ENCODE peak calls at places on chromosome 22, in seven cellular contexts. G, U, Z, A, B, J and P are unnamed samples.

GRCh38 chr22:19715286-19715939 is 1.1 kb downstream of the SEPTIN5 start:
- DNase-seq in G (no peak), U (no peak), Z (no peak), A (no peak), B (no peak), J (no peak), P (no peak)

GRCh38 chr22:36258750-36259619 is 6.1 kb downstream of the APOL1 start:
- DNase-seq in G (no peak), U (no peak), Z (peak; percentile 47), A (no peak), B (peak; percentile 77), J (peak; percentile 60), P (no peak)

GRCh38 chr22:25048659-25049657 is 96.4 kb downstream of the KIAA1671 start:
- DNase-seq in G (peak; percentile 83), U (peak; percentile 50), Z (peak; percentile 78), A (peak; percentile 45), B (peak; percentile 71), J (peak; percentile 63), P (no peak)

GRCh38 chr22:45483918-45484499 is 18.7 kb upstream of the FBLN1 start:
- DNase-seq in G (no peak), U (peak; percentile 96), Z (no peak), A (no peak), B (no peak), J (no peak), P (no peak)

GRCh38 chr22:28761449-28761755 is 11.1 kb upstream of the CCDC117 start:
- DNase-seq in G (no peak), U (no peak), Z (no peak), A (no peak), B (no peak), J (no peak), P (no peak)

GRCh38 chr22:42930810-42931420 is 73.8 kb upstream of the ARFGAP3 start:
- DNase-seq in G (peak; percentile 67), U (peak; percentile 47), Z (no peak), A (peak; percentile 67), B (no peak), J (peak; percentile 32), P (no peak)

GRCh38 chr22:44270556-44270880 is 42.2 kb downstream of the SHISAL1 start:
- DNase-seq in G (no peak), U (no peak), Z (no peak), A (no peak), B (no peak), J (no peak), P (no peak)

GRCh38 chr22:20131856-20132685 is 467 bp downstream of the ZDHHC8 start:
- DNase-seq in G (peak; percentile 24), U (no peak), Z (peak; percentile 31), A (no peak), B (peak; percentile 22), J (no peak), P (no peak)

GRCh38 chr22:42116848-42117424 is 13.7 kb downstream of the CYP2D6 start:
- DNase-seq in G (no peak), U (no peak), Z (peak; percentile 40), A (no peak), B (peak; percentile 29), J (no peak), P (no peak)

GRCh38 chr22:25027959-25028840 is 75.7 kb downstream of the KIAA1671 start:
- DNase-seq in G (peak; percentile 38), U (no peak), Z (peak; percentile 52), A (no peak), B (peak; percentile 49), J (peak; percentile 31), P (peak; percentile 45)

GRCh38 chr22:36056980-36057379 is 28.4 kb upstream of the RBFOX2 start:
- DNase-seq in G (no peak), U (peak; percentile 69), Z (no peak), A (peak; percentile 51), B (no peak), J (no peak), P (no peak)

GRCh38 chr22:39634530-39635399 is 64.2 kb downstream of the CACNA1I start:
- DNase-seq in G (peak; percentile 90), U (peak; percentile 99), Z (peak; percentile 49), A (peak; percentile 90), B (peak; percentile 83), J (peak; percentile 81), P (no peak)

GRCh38 chr22:42813501-42813900 is 43.6 kb downstream of the ARFGAP3 start:
- DNase-seq in G (no peak), U (no peak), Z (no peak), A (no peak), B (no peak), J (no peak), P (no peak)

GRCh38 chr22:29621761-29622526 is 18.5 kb downstream of the NF2 start:
- DNase-seq in G (peak; percentile 60), U (peak; percentile 99), Z (no peak), A (peak; percentile 96), B (peak; percentile 78), J (peak; percentile 94), P (no peak)

GRCh38 chr22:20843501-20843900 is 15.1 kb downstream of the PI4KA start:
- DNase-seq in G (no peak), U (peak; percentile 74), Z (no peak), A (peak; percentile 8), B (no peak), J (no peak), P (no peak)

GRCh38 chr22:25202290-25202921 is 2.7 kb downstream of the CRYBB3 start:
- DNase-seq in G (peak; percentile 78), U (peak; percentile 51), Z (peak; percentile 57), A (peak; percentile 33), B (peak; percentile 69), J (peak; percentile 61), P (no peak)

GRCh38 chr22:25081409-25081824 is 118.2 kb upstream of the CRYBB3 start:
- DNase-seq in G (peak; percentile 75), U (no peak), Z (peak; percentile 41), A (peak; percentile 14), B (peak; percentile 47), J (no peak), P (no peak)

GRCh38 chr22:33923033-33923432 is 2.8 kb upstream of the LARGE1 start:
- DNase-seq in G (no peak), U (no peak), Z (no peak), A (no peak), B (no peak), J (peak; percentile 35), P (no peak)

GRCh38 chr22:43812149-43812842 is at the start of gene EFCAB6:
- DNase-seq in G (peak; percentile 94), U (peak; percentile 82), Z (peak; percentile 95), A (peak; percentile 87), B (peak; percentile 96), J (peak; percentile 93), P (peak; percentile 94)

GRCh38 chr22:50455201-50455600 is 19.6 kb downstream of the SBF1 start:
- DNase-seq in G (no peak), U (no peak), Z (no peak), A (no peak), B (no peak), J (no peak), P (no peak)

GRCh38 chr22:50459016-50459415 is 15.8 kb downstream of the SBF1 start:
- DNase-seq in G (no peak), U (no peak), Z (no peak), A (no peak), B (no peak), J (no peak), P (no peak)

GRCh38 chr22:50454556-50455075 is 20.2 kb downstream of the SBF1 start:
- DNase-seq in G (no peak), U (no peak), Z (no peak), A (no peak), B (no peak), J (no peak), P (no peak)

GRCh38 chr22:50456026-50456425 is 18.8 kb downstream of the SBF1 start:
- DNase-seq in G (no peak), U (no peak), Z (no peak), A (no peak), B (no peak), J (no peak), P (no peak)

DNA sequence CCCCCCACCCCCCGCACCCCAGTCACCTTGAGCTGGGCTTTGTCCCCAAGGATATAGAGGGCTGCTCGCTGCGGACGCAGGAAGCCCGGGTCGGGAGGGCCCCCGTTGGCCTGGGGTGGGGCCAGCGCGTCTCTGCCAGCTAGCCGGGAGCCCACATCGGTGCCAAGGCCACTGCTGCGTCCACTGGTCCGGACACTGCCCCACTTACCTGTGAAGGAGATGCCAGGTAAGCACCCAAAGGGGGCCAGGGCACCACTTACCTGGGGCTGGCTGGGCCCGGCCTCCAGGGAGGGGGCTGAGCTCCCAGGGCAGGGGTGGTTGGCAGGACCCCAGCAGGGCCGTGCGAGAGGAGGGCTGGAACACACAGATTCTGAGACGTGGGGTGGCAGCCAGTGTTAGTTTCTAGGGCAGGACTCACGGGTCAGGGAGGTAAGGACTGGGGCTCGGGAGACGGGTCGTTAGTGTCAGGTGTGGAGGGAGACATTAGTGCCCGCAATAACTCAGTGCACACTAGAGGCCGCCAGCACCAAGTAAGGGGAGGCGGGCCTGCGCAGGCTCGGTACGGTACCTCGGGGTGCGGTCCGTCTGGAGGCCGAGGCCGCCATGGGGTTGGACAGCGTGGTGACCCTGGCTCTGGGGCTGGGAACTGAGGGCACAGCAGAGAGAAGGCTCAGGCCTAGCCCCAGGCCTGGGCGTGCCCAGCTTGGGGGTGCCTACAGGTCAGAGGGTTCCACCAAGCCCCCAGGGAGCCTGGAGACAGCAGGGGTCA is 18.2 kb downstream of the SBF1 start:
- DNase-seq in G (no peak), U (no peak), Z (no peak), A (no peak), B (no peak), J (no peak), P (no peak)
- TF ChIP-seq CTCF in G (peak; percentile 25), U (peak; percentile 54), Z (no peak), A (no peak), B (peak; percentile 9), J (no peak), P (no peak)

GRCh38 chr22:32103648-32104326 is 55.3 kb downstream of the C22orf42 start:
- DNase-seq in G (no peak), U (peak; percentile 33), Z (no peak), A (no peak), B (peak; percentile 19), J (peak; percentile 16), P (no peak)
- TF ChIP-seq CTCF in G (peak; percentile 40), U (peak; percentile 74), Z (no peak), A (peak; percentile 32), B (peak; percentile 23), J (no peak), P (no peak)

DNA sequence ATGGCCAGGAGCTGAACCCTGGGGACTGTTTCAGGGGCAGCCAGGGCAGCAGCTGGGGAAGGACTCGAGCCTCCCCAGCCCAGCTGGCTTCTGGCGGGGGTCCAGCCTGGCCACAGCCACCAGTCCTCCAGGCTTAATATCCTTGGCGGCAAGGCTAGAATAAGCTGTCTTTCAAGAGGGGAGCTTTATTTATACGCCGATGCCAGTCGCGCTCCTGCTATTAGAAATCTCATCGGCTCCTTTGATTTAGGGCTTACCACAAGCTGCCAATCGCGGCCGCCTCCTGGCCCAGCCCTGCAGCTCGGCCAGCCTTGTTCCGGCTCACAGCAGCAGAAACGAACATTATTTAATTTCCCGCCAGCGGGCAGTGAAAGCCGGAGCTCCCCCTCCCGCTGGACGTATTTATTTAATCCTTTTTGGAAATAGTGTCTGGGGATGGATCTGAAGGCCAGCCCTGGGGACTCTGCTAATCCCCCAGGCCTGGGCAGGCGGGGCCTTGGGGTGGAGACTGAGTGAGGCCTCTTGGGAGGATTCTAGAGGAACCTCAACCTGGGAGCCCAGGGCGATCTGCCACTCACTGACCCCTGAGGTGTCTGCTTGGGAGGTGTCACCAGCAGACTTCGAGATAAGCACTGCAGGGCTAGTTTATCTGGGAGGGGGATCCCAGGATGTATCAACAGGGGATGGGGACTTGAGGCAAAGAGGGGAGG is 363.1 kb downstream of the MN1 start:
- DNase-seq in G (peak; percentile 29), U (peak; percentile 27), Z (no peak), A (no peak), B (peak; percentile 53), J (peak; percentile 45), P (no peak)
- TF ChIP-seq CTCF in G (no peak), U (no peak), Z (no peak), A (no peak), B (no peak), J (no peak), P (no peak)

GRCh38 chr22:38513063-38513462 is 7.0 kb upstream of the DDX17 start:
- DNase-seq in G (peak; percentile 45), U (no peak), Z (peak; percentile 28), A (no peak), B (no peak), J (no peak), P (no peak)
- TF ChIP-seq CTCF in G (no peak), U (peak; percentile 48), Z (peak; percentile 15), A (no peak), B (no peak), J (no peak), P (no peak)